ENCODE peak calls at places on chromosomes 2 and 18, in five cellular contexts. G, V, J, P and A are unnamed samples.

GRCh38 chr18:58578321-58578720 is 50.6 kb downstream of the ALPK2 start:
- DNase-seq in J (no peak), G (peak), P (no peak), V (no peak), A (no peak)

GRCh38 chr2:140892429-140892828 is 1238.4 kb downstream of the LRP1B start:
- DNase-seq in P (no peak), J (no peak), G (peak), V (no peak), A (no peak)

GRCh38 chr2:74569686-74570085 is 15.2 kb downstream of the DOK1 start:
- DNase-seq in P (no peak), G (no peak), J (no peak), V (no peak), A (no peak)

GRCh38 chr2:41735446-41735845 is 312.4 kb upstream of the PKDCC start:
- DNase-seq in J (no peak), V (no peak), P (peak), G (no peak), A (no peak)

GRCh38 chr2:11842324-11842723 is 95.9 kb downstream of the LPIN1 start:
- DNase-seq in P (no peak), G (no peak), J (peak), V (peak), A (peak)

GRCh38 chr2:33250417-33251029 is 225.9 kb upstream of the RASGRP3 start:
- DNase-seq in J (no peak), V (no peak), P (no peak), G (no peak), A (no peak)

GRCh38 chr2:178860551-178860950 is 53.3 kb upstream of the TTN start:
- DNase-seq in V (peak), G (no peak), P (no peak), J (peak), A (no peak)

GRCh38 chr2:71675296-71675695 is 221.9 kb downstream of the DYSF start:
- DNase-seq in J (peak), V (peak), P (no peak), G (no peak), A (peak)

GRCh38 chr2:188978291-188979081 is 4.3 kb downstream of the COL3A1 start:
- DNase-seq in G (peak), J (no peak), P (peak), V (no peak), A (no peak)

GRCh38 chr2:234670052-234670451 is 173.2 kb upstream of the ARL4C start:
- DNase-seq in P (no peak), V (no peak), J (no peak), G (peak), A (no peak)

GRCh38 chr2:41966431-41966893 is 81.4 kb upstream of the PKDCC start:
- DNase-seq in V (peak), G (peak), J (peak), P (peak), A (peak)

GRCh38 chr2:85997016-85997970 is 108.4 kb downstream of the POLR1A start:
- DNase-seq in P (no peak), J (no peak), G (peak), V (peak), A (peak)

GRCh38 chr18:51867767-51868166 is 472.2 kb upstream of the DCC start:
- DNase-seq in G (peak), J (peak), V (no peak), P (peak), A (no peak)

GRCh38 chr2:38601061-38601460 is 1.7 kb downstream of the HNRNPLL start:
- DNase-seq in G (no peak), J (no peak), P (peak), V (no peak), A (no peak)

GRCh38 chr2:42573256-42573655 is 4.8 kb downstream of the MTA3 start:
- DNase-seq in V (no peak), P (no peak), J (no peak), G (no peak), A (no peak)

GRCh38 chr2:186917866-186918265 is 68.9 kb upstream of the ZSWIM2 start:
- DNase-seq in P (no peak), G (no peak), V (no peak), J (no peak), A (no peak)

GRCh38 chr18:64380117-64380516 is 231.2 kb upstream of the LINC00305 start:
- DNase-seq in G (no peak), P (no peak), J (no peak), V (no peak), A (no peak)

GRCh38 chr2:186827426-186827825 is 21.5 kb downstream of the ZSWIM2 start:
- DNase-seq in J (no peak), V (no peak), P (no peak), G (peak), A (no peak)

GRCh38 chr2:168348076-168348475 is 100.7 kb upstream of the STK39 start:
- DNase-seq in P (peak), J (peak), V (peak), G (peak), A (no peak)

GRCh38 chr2:220104871-220105351 is 477.5 kb downstream of the SLC4A3 start:
- DNase-seq in P (peak), V (no peak), J (no peak), G (peak), A (no peak)

GRCh38 chr2:218230882-218231281 is 13.9 kb downstream of the ARPC2 start:
- DNase-seq in G (peak), J (peak), P (peak), V (no peak), A (no peak)

GRCh38 chr18:32469190-32469611 is 1.5 kb downstream of the GAREM1 start:
- DNase-seq in G (peak), V (peak), J (peak), P (no peak), A (no peak)

GRCh38 chr18:10750386-10751035 is 224.7 kb downstream of the NAPG start:
- DNase-seq in J (no peak), G (peak), V (no peak), P (no peak), A (no peak)

GRCh38 chr2:112465373-112465772 is 16.6 kb upstream of the TTL start:
- DNase-seq in J (no peak), P (no peak), G (peak), V (no peak), A (no peak)

GRCh38 chr2:26432856-26433255 is 31.1 kb downstream of the DRC1 start:
- DNase-seq in P (no peak), G (no peak), J (no peak), V (no peak), A (no peak)

GRCh38 chr2:234463626-234464290 is 33.1 kb downstream of the ARL4C start:
- DNase-seq in P (no peak), G (peak), J (peak), V (peak), A (no peak)

GRCh38 chr2:165307317-165307716 is 68.1 kb downstream of the SCN2A start:
- DNase-seq in J (no peak), V (no peak), P (no peak), G (no peak), A (no peak)

GRCh38 chr2:120365236-120365793 is 19.4 kb downstream of the INHBB start:
- DNase-seq in J (no peak), P (no peak), G (no peak), V (no peak), A (no peak)

GRCh38 chr18:50096766-50097435 is 98.0 kb downstream of the MYO5B start:
- DNase-seq in V (no peak), J (peak), G (no peak), P (no peak), A (no peak)

GRCh38 chr2:158890296-158890905 is 78.0 kb upstream of the TANC1 start:
- DNase-seq in G (no peak), J (no peak), P (no peak), V (no peak), A (no peak)

DNA sequence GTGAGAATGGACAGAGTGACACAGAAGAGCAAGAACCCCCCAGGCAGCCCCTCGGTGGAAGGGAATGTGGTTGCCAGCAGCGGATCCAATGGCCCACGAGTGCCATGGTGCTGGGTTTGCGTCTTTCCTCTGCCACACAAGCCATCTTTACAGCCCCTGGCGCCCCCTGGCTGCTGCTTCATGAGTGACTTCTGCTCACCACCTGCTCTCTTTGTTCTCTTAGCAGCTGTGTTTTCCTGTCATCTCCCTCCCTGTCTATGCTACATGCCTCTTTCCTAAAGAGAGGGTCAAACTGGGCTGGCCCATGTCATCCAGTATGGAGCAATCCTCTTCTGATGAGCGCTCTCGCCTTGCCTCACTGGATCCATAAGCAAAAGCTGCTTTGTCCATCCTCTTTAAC is 300.0 kb upstream of the SMIM21 start:
- DNase-seq in V (peak), J (peak), G (peak), P (peak), A (no peak)
- TF ChIP-seq CTCF in V (peak), J (peak), G (peak), P (peak), A (no peak)

GRCh38 chr2:37196320-37197195 is at the start of gene CEBPZOS:
- DNase-seq in G (peak), J (peak), P (peak), V (peak), A (peak)
- TF ChIP-seq POLR2A in G (peak), J (peak), P (peak), V (peak), A (peak)

DNA sequence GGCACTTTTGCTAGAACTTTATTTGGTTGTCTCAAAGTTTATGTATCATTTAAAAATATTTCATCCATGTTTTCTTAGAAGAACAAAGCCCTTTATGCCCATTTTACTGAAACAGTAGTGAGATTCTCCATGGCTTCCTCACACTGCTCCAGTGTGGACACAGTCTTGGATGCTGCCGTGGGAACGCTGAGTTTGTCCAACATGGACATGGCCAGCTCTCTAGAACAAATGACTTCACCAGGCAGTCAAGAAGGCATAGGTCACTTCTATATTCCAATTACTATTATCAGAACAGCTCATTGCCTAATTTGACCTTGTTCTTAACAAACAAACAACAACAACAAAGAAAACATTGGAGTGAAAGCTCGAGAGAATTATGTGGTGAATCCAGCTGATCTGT is 414.1 kb upstream of the ID2 start:
- DNase-seq in P (no peak), G (no peak), J (no peak), V (no peak), A (no peak)
- TF ChIP-seq CTCF in P (no peak), G (no peak), J (no peak), V (no peak), A (no peak)

DNA sequence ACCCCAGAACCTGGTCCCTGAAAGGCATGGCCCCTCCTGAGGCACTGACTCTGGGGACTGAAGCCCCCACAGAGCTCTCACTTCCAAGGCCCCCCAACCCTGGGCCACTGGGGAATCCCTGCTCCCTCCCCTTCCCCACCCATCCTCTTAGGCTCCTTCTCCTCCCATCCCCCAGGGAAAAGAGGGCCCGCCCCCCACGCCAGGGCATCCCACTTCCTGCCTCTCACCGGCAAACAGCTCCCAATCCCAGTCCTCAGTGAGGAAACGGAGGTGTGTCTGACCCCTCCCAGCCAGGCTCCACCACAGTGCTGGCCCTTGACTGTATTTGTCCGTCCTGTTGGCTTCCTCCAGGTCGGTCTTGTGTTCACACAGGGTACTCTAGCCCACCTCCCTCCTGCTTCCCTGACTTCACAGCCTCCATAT is 35.0 kb upstream of the PTMA start:
- DNase-seq in G (peak), P (peak), V (peak), J (no peak), A (no peak)
- TF ChIP-seq POLR2A in G (no peak), P (no peak), V (no peak), J (no peak), A (no peak)

DNA sequence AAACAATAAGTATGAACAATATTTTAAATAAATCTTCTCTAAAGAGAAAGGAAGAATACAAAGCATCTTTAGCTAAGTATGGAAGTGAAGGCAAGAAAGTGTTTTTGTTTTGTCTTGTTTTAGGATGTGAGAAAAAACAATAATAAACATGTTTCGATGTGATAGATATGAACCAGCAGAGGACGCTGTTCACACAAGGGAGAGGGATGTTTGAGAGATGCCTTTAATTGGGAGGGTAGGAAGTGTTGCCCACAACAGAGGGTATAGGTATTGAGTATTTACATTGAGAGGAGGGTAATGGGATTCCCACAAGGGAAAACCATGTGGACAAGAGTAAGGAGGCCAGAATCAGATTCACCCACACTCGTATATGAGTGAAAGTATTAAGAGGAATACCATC is 55.1 kb downstream of the CDH19 start:
- DNase-seq in G (no peak), V (no peak), P (no peak), J (no peak), A (no peak)
- TF ChIP-seq CTCF in G (no peak), V (no peak), P (no peak), J (peak), A (no peak)

GRCh38 chr2:102618452-102619413 is 620 bp upstream of the SLC9A2 start:
- DNase-seq in J (peak), V (no peak), P (peak), G (no peak), A (no peak)

GRCh38 chr2:102622646-102623045 is 3.3 kb downstream of the SLC9A2 start:
- DNase-seq in V (no peak), G (no peak), J (no peak), P (no peak), A (no peak)

GRCh38 chr2:102621630-102622029 is 2.3 kb downstream of the SLC9A2 start:
- DNase-seq in J (no peak), G (no peak), P (no peak), V (no peak), A (no peak)

GRCh38 chr2:102620367-102620766 is 1.0 kb downstream of the SLC9A2 start:
- DNase-seq in G (no peak), V (no peak), P (no peak), J (no peak), A (no peak)

GRCh38 chr2:102619414-102620319 is at the start of gene SLC9A2:
- DNase-seq in J (peak), G (no peak), V (no peak), P (peak), A (no peak)
- TF ChIP-seq POLR2A in J (no peak), G (no peak), V (no peak), P (no peak), A (no peak)